ENCODE peak calls at places on chromosome 14, in four cellular contexts. Z is K562, L is IMR-90, U is tibial nerve. Q is an unnamed sample.

GRCh38 chr14:42629553-42629952 is 1022.9 kb downstream of the LRFN5 start:
- DNase-seq in L (no peak), Z (no peak), U (no peak), Q (no peak)

GRCh38 chr14:100384819-100385813 is 62.0 kb downstream of the SLC25A47 start:
- DNase-seq in Z (no peak), L (peak; percentile 81), U (no peak), Q (peak; percentile 26)

GRCh38 chr14:94538070-94538740 is 23.0 kb upstream of the SERPINA4 start:
- DNase-seq in Z (no peak), U (no peak), L (no peak), Q (no peak)

GRCh38 chr14:35285991-35286564 is 6.1 kb upstream of the PSMA6 start:
- DNase-seq in Z (no peak), U (no peak), L (no peak), Q (no peak)

GRCh38 chr14:76777721-76778120 is 16.5 kb downstream of the VASH1 start:
- DNase-seq in U (no peak), Z (no peak), L (no peak), Q (no peak)

GRCh38 chr14:92513204-92513965 is at the start of gene RIN3:
- DNase-seq in U (no peak), Z (no peak), L (peak; percentile 65), Q (peak; percentile 53)

GRCh38 chr14:36979863-36980262 is 192.5 kb downstream of the SLC25A21 start:
- DNase-seq in U (no peak), L (no peak), Z (no peak), Q (no peak)

GRCh38 chr14:65000868-65001600 is 14.3 kb downstream of the FNTB start:
- DNase-seq in Z (no peak), U (no peak), L (peak; percentile 53), Q (no peak)

GRCh38 chr14:105336477-105337287 is 22.1 kb downstream of the PACS2 start:
- DNase-seq in U (no peak), Z (no peak), L (no peak), Q (no peak)

GRCh38 chr14:89543420-89543790 is 126.4 kb upstream of the FOXN3 start:
- DNase-seq in L (no peak), Z (no peak), U (no peak), Q (no peak)

GRCh38 chr14:25108959-25109358 is 59.0 kb upstream of the STXBP6 start:
- DNase-seq in U (no peak), L (no peak), Z (no peak), Q (no peak)

GRCh38 chr14:104358528-104359300 is 220.3 kb downstream of the KIF26A start:
- DNase-seq in Z (no peak), L (no peak), U (no peak), Q (no peak)

GRCh38 chr14:50559990-50560928 is at the start of gene ATL1:
- DNase-seq in U (peak; percentile 58), Z (peak; percentile 22), L (peak; percentile 74), Q (peak; percentile 69)

GRCh38 chr14:51619551-51619950 is 32.2 kb upstream of the FRMD6 start:
- DNase-seq in L (peak; percentile 73), U (no peak), Z (no peak), Q (no peak)

GRCh38 chr14:73116079-73116665 is 20.1 kb upstream of the PSEN1 start:
- DNase-seq in U (no peak), L (no peak), Z (no peak), Q (no peak)

GRCh38 chr14:75310295-75311059 is 31.8 kb downstream of the FOS start:
- DNase-seq in L (peak; percentile 86), Z (no peak), U (peak; percentile 70), Q (no peak)

GRCh38 chr14:77265561-77266335 is 5.3 kb downstream of the NGB start:
- DNase-seq in Z (no peak), L (no peak), U (no peak), Q (no peak)

GRCh38 chr14:61585598-61586538 is 109.4 kb upstream of the HIF1A start:
- DNase-seq in L (peak; percentile 93), Z (no peak), U (peak; percentile 42), Q (no peak)

GRCh38 chr14:100813291-100813690 is 12.6 kb upstream of the MEG3 start:
- DNase-seq in U (no peak), L (no peak), Z (no peak), Q (no peak)

GRCh38 chr14:23365353-23366162 is 586 bp upstream of the EFS start:
- DNase-seq in Z (no peak), U (no peak), L (peak; percentile 5), Q (no peak)

GRCh38 chr14:23364164-23364571 is 804 bp downstream of the EFS start:
- DNase-seq in Z (no peak), U (peak; percentile 36), L (no peak), Q (no peak)

GRCh38 chr14:23370221-23370620 is 2.4 kb upstream of the IL25 start:
- DNase-seq in U (no peak), Z (no peak), L (no peak), Q (no peak)

GRCh38 chr14:23364604-23365352 is at the start of gene EFS:
- DNase-seq in L (peak; percentile 18), U (peak; percentile 37), Z (no peak), Q (no peak)

GRCh38 chr14:23366163-23366921 is 1.4 kb upstream of the EFS start:
- DNase-seq in U (peak; percentile 62), L (peak; percentile 72), Z (no peak), Q (no peak)
- TF ChIP-seq POLR2A in U (peak; percentile 80), L (peak; percentile 28), Z (no peak), Q (no peak)

DNA sequence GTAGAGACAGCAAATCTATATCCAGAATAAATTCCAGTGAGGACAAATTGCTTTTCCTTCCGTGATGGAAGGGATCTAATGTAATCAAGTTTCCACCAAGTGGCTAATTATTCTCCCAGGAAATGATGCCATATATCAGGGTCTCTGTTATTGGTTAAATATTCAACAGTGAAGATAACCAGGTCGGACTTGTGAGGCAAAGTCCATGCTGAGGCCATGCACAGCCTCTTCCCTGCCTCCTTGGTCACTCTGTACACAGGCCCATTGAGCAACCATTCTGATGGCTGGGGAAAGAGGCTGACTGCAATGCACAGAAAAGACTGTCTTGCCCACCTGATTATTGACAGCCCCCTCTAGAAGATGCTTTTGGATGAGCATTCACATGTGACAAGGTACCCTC is 90.1 kb downstream of the TNFAIP2 start:
- DNase-seq in U (no peak), Z (no peak), L (no peak), Q (no peak)
- TF ChIP-seq POLR2A in U (no peak), Z (no peak), L (no peak), Q (no peak)

DNA sequence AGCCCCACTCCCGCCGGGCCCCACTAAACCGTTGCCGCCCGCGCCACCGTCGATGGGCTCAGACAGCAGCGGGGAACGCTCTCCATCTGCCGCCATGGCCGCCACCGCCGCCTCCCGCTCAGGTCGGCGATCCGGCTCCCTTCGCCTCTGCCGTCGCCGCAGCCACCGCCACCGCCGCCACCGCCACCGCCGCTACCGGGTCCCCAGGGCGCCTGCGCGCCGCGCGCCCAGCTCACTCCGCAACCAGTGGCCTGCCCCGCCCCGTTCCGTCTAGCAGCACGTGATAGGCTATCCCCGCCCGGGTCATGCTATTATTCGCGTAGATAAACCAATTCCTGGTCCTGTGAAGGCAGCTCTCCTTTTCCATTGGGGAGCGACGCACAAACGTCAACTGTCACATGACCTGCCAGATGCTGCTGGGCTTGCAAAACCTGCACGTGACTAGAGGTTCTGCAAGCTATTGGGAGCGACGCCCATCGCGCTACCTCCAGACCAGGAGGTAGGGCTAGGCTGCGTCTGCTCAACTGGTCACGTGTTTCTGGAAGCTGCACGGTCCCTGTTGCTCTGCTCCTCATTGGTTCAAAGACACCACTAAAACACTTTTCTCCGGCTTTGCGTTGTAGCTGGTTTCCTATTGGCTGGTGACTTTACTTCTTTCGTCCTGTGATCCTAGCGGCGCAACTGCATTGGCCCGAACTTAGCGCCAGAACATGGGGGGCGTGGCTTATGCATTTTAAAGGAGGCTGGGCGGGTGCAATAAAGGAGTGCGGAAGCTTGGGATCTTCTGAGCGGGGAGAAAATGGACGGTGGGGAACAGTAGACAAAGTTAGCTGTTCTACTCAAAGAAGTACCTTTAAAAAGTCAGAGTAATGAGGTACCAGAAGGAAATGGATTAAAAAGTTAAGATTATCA is at the start of gene PIP4P1:
- DNase-seq in L (peak; percentile 100), U (peak; percentile 99), Z (peak; percentile 90), Q (peak; percentile 99)
- TF ChIP-seq POLR2A in L (peak; percentile 39), U (peak; percentile 91), Z (peak; percentile 85), Q (peak; percentile 93)

GRCh38 chr14:53016491-53016890 is 65.6 kb upstream of the FERMT2 start:
- DNase-seq in L (peak; percentile 68), U (no peak), Z (no peak), Q (no peak)

GRCh38 chr14:53016919-53017318 is 66.1 kb upstream of the FERMT2 start:
- DNase-seq in U (no peak), Z (no peak), L (no peak), Q (no peak)

GRCh38 chr14:53020193-53020932 is 69.5 kb upstream of the FERMT2 start:
- DNase-seq in U (no peak), L (no peak), Z (no peak), Q (no peak)

GRCh38 chr14:53017837-53018236 is 67.0 kb upstream of the FERMT2 start:
- DNase-seq in L (no peak), Z (no peak), U (no peak), Q (no peak)

GRCh38 chr14:53019391-53019790 is 68.5 kb upstream of the FERMT2 start:
- DNase-seq in Z (no peak), L (peak; percentile 64), U (no peak), Q (no peak)
- TF ChIP-seq POLR2A in Z (no peak), L (no peak), U (no peak), Q (no peak)

GRCh38 chr14:22598099-22598895 is at the start of gene ABHD4:
- DNase-seq in U (peak; percentile 76), L (peak; percentile 42), Z (peak; percentile 69), Q (peak; percentile 83)

GRCh38 chr14:22597771-22598098 is 365 bp upstream of the ABHD4 start:
- DNase-seq in L (no peak), U (no peak), Z (no peak), Q (no peak)

GRCh38 chr14:22599349-22599748 is 1.2 kb downstream of the ABHD4 start:
- DNase-seq in Z (no peak), U (no peak), L (no peak), Q (no peak)

GRCh38 chr14:22600027-22600426 is 1.9 kb downstream of the ABHD4 start:
- DNase-seq in L (no peak), U (no peak), Z (no peak), Q (no peak)

GRCh38 chr14:22598896-22599244 is 770 bp downstream of the ABHD4 start:
- DNase-seq in L (peak; percentile 71), U (no peak), Z (peak; percentile 66), Q (peak; percentile 90)
- TF ChIP-seq POLR2A in L (no peak), U (no peak), Z (no peak), Q (no peak)

Q was measured in erythroblast.